ENCODE peak calls at places on chromosome 19, in five cellular contexts. One of them, this sample, is unnamed.

GRCh38 chr19:42515241-42515832 is 12.9 kb downstream of the CEACAM1 start:
- DNase-seq in K562: no peak
- DNase-seq in GM12878: no peak
- DNase-seq in H1: peak
- DNase-seq in HepG2: no peak
- DNase-seq in this sample: no peak

GRCh38 chr19:42366676-42367075 is 23.4 kb downstream of the CNFN start:
- DNase-seq in H1: no peak
- DNase-seq in GM12878: no peak
- DNase-seq in HepG2: no peak
- DNase-seq in K562: no peak
- DNase-seq in this sample: no peak

GRCh38 chr19:10815969-10816635 is 19.9 kb downstream of the TMED1 start:
- DNase-seq in HepG2: no peak
- DNase-seq in K562: no peak
- DNase-seq in GM12878: no peak
- DNase-seq in H1: no peak
- DNase-seq in this sample: no peak

GRCh38 chr19:5645409-5645808 is 22.5 kb downstream of the SAFB start:
- DNase-seq in K562: no peak
- DNase-seq in HepG2: no peak
- DNase-seq in H1: no peak
- DNase-seq in GM12878: no peak
- DNase-seq in this sample: no peak

GRCh38 chr19:35155441-35155840 is 906 bp downstream of the FXYD5 start:
- DNase-seq in H1: no peak
- DNase-seq in GM12878: no peak
- DNase-seq in HepG2: no peak
- DNase-seq in K562: peak
- DNase-seq in this sample: no peak

GRCh38 chr19:19338082-19338481 is 17.5 kb downstream of the MAU2 start:
- DNase-seq in H1: no peak
- DNase-seq in HepG2: no peak
- DNase-seq in K562: no peak
- DNase-seq in GM12878: no peak
- DNase-seq in this sample: no peak

GRCh38 chr19:3045885-3046603 is 16.3 kb downstream of the TLE5 start:
- DNase-seq in H1: peak
- DNase-seq in HepG2: no peak
- DNase-seq in K562: no peak
- DNase-seq in GM12878: no peak
- DNase-seq in this sample: peak

GRCh38 chr19:33403221-33403972 is 29.9 kb downstream of the CEBPG start:
- DNase-seq in K562: peak
- DNase-seq in GM12878: no peak
- DNase-seq in H1: no peak
- DNase-seq in HepG2: peak
- DNase-seq in this sample: no peak

GRCh38 chr19:50708179-50708879 is 11.3 kb downstream of the SHANK1 start:
- DNase-seq in H1: no peak
- DNase-seq in HepG2: no peak
- DNase-seq in GM12878: no peak
- DNase-seq in K562: no peak
- DNase-seq in this sample: no peak

GRCh38 chr19:50702870-50703829 is 16.5 kb downstream of the SHANK1 start:
- DNase-seq in H1: no peak
- DNase-seq in HepG2: no peak
- DNase-seq in K562: no peak
- DNase-seq in GM12878: no peak
- DNase-seq in this sample: no peak

GRCh38 chr19:50703915-50704548 is 15.6 kb downstream of the SHANK1 start:
- DNase-seq in GM12878: no peak
- DNase-seq in H1: no peak
- DNase-seq in K562: no peak
- DNase-seq in HepG2: peak
- DNase-seq in this sample: no peak

GRCh38 chr19:50706387-50706786 is 13.2 kb downstream of the SHANK1 start:
- DNase-seq in GM12878: no peak
- DNase-seq in K562: no peak
- DNase-seq in HepG2: no peak
- DNase-seq in H1: no peak
- DNase-seq in this sample: no peak

GRCh38 chr19:50705422-50706019 is 14.1 kb downstream of the SHANK1 start:
- DNase-seq in GM12878: peak
- DNase-seq in HepG2: peak
- DNase-seq in K562: peak
- DNase-seq in H1: peak
- DNase-seq in this sample: peak
- TF ChIP-seq ATF2 in GM12878: no peak
- TF ChIP-seq ATF2 in HepG2: no peak
- TF ChIP-seq ATF2 in K562: no peak
- TF ChIP-seq ATF2 in H1: no peak
- TF ChIP-seq ATF2 in this sample: no peak

GRCh38 chr19:16859626-16860025 is 29.2 kb upstream of the F2RL3 start:
- DNase-seq in GM12878: no peak
- DNase-seq in HepG2: no peak
- DNase-seq in K562: no peak
- DNase-seq in H1: no peak
- DNase-seq in this sample: no peak

GRCh38 chr19:16862826-16863405 is 25.9 kb upstream of the F2RL3 start:
- DNase-seq in GM12878: no peak
- DNase-seq in H1: no peak
- DNase-seq in HepG2: no peak
- DNase-seq in K562: no peak
- DNase-seq in this sample: no peak

GRCh38 chr19:16860996-16861395 is 27.8 kb upstream of the F2RL3 start:
- DNase-seq in H1: no peak
- DNase-seq in GM12878: no peak
- DNase-seq in HepG2: no peak
- DNase-seq in K562: no peak
- DNase-seq in this sample: no peak

GRCh38 chr19:16861875-16862274 is 26.9 kb upstream of the F2RL3 start:
- DNase-seq in GM12878: no peak
- DNase-seq in HepG2: no peak
- DNase-seq in K562: no peak
- DNase-seq in H1: no peak
- DNase-seq in this sample: no peak

DNA sequence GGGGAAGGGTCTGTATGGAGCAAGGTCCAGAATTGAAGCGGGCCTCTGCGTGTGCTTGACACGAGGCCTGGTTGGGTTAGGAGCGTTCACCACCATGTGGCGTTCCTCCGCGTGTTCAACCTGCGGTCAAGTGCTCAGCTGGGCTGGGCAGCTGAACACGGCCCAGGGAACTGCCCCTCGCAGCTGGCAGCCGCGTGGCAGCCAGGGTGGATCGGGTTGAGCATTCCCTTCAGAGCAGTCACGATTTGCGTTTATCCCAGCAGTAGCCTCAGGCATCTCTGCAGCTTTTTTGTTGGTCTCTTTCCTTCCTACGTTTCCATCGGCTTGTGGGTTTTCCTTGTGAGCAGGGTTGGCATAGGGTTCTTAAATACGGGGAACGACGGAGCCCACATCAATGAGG is 28.7 kb upstream of the F2RL3 start:
- DNase-seq in HepG2: no peak
- DNase-seq in H1: no peak
- DNase-seq in GM12878: no peak
- DNase-seq in K562: no peak
- DNase-seq in this sample: no peak
- TF ChIP-seq ATF2 in HepG2: no peak
- TF ChIP-seq ATF2 in H1: no peak
- TF ChIP-seq ATF2 in GM12878: no peak
- TF ChIP-seq ATF2 in K562: no peak
- TF ChIP-seq ATF2 in this sample: no peak

GRCh38 chr19:30046522-30046921 is 104.5 kb downstream of the URI1 start:
- DNase-seq in K562: no peak
- DNase-seq in H1: no peak
- DNase-seq in HepG2: no peak
- DNase-seq in GM12878: peak
- DNase-seq in this sample: no peak
- TF ChIP-seq ATF2 in K562: no peak
- TF ChIP-seq ATF2 in H1: no peak
- TF ChIP-seq ATF2 in HepG2: no peak
- TF ChIP-seq ATF2 in GM12878: no peak
- TF ChIP-seq ATF2 in this sample: no peak

DNA sequence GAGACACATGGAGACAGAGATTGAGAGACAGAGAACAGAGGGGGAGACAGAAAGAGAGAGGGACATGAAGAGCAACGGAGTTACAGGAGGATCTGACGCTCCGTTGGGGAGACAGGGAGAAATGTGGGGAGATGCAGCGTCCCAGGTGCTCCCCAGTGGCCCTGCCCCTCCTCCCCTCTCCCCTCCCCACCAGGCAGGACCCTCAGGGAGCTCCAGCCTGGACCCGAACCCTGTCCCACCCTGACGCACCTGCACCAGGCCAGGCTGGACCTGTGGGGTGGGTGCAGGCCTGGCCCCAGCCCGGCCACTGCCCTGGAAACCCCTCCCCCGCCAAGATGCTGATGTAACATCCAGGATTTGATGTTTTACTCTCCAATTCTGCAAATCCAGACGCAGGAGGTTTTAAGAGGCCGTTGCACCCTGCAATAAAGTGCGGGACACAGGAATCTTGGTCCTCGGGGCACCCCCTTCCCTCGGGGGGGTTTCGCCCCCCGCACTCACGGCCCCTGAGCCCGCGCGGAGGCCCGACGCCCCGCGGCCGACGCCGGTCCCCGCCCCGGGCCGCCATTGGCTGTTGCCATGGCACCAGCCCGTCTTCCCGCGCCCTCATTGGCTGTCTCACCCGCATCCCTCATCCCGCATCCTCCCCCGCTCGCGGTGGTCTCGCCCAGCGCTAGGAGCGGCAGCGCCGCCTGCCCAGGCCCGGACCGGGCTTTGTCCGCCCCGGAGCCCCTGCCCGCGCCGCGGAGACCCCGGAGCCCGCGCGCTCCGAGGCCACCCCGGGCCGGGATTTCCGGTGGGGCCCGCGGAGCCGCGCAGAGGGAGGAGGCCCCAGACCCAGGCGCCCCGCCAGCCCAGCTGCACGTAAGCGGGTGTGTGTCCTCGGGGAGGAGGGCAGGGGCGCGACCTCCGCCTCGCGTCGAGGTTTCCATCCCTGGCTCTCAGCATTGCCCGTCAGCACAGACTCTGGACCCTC is at the start of gene APC2:
- DNase-seq in H1: peak
- DNase-seq in K562: peak
- DNase-seq in GM12878: no peak
- DNase-seq in HepG2: no peak
- DNase-seq in this sample: peak
- TF ChIP-seq ATF2 in H1: no peak
- TF ChIP-seq ATF2 in K562: no peak
- TF ChIP-seq ATF2 in GM12878: no peak
- TF ChIP-seq ATF2 in HepG2: no peak
- TF ChIP-seq ATF2 in this sample: no peak

GRCh38 chr19:17424743-17425365 is 5.0 kb downstream of the MVB12A start:
- DNase-seq in GM12878: no peak
- DNase-seq in H1: peak
- DNase-seq in K562: peak
- DNase-seq in HepG2: no peak
- DNase-seq in this sample: peak
- TF ChIP-seq ATF2 in GM12878: no peak
- TF ChIP-seq ATF2 in H1: no peak
- TF ChIP-seq ATF2 in K562: no peak
- TF ChIP-seq ATF2 in HepG2: no peak
- TF ChIP-seq ATF2 in this sample: no peak